ENCODE peak calls at places on chromosomes 5 and 9, in ten cellular contexts. A is GM12891; R is endothelial cell of umbilical vein; O is activated CD8-positive, alpha-beta memory T cell treated with anti-CD3 and anti-CD28 coated beads for 1 hour; G is neural progenitor cell; S is stomach; C is colonic mucosa; V is stimulated activated CD8-positive, alpha-beta memory T cell treated with anti-CD3 and anti-CD28 coated beads, Interleukin-4, amount 100 ng/mL, for 4 hours; W is T-helper 1 cell; T is left cardiac atrium. M is an unnamed sample.

GRCh38 chr5:73605223-73606087 is 20.5 kb upstream of the ARHGEF28 start:
- DNase-seq in A (no peak), R (peak; percentile 89), O (no peak), G (no peak), S (peak; percentile 71), C (peak; percentile 58), V (no peak), W (no peak), T (no peak), M (no peak)

GRCh38 chr9:10697044-10697443 is 84.2 kb upstream of the PTPRD start:
- DNase-seq in A (no peak), R (no peak), O (no peak), G (no peak), S (no peak), C (no peak), V (no peak), W (no peak), T (no peak), M (no peak)

GRCh38 chr9:70954126-70954525 is 167.3 kb downstream of the TRPM3 start:
- DNase-seq in A (no peak), R (peak; percentile 6), O (no peak), G (peak; percentile 81), S (no peak), C (no peak), V (no peak), W (no peak), T (no peak), M (no peak)

GRCh38 chr5:139105621-139106071 is 92.5 kb downstream of the SIL1 start:
- DNase-seq in A (no peak), R (no peak), O (no peak), G (peak; percentile 77), S (no peak), C (no peak), V (no peak), W (no peak), T (no peak), M (peak; percentile 36)

GRCh38 chr5:141662028-141662427 is 10.8 kb upstream of the FCHSD1 start:
- DNase-seq in A (no peak), R (no peak), O (no peak), G (no peak), S (no peak), C (no peak), V (no peak), W (no peak), T (no peak), M (no peak)

GRCh38 chr9:106830527-106831140 is 32.3 kb upstream of the ZNF462 start:
- DNase-seq in A (no peak), R (no peak), O (no peak), G (no peak), S (no peak), C (no peak), V (no peak), W (no peak), T (no peak), M (no peak)

GRCh38 chr9:132221941-132222340 is 60.1 kb downstream of the NTNG2 start:
- DNase-seq in A (no peak), R (no peak), O (no peak), G (no peak), S (no peak), C (no peak), V (no peak), W (no peak), T (no peak), M (no peak)

GRCh38 chr9:21856301-21857094 is 54.1 kb downstream of the MTAP start:
- DNase-seq in A (no peak), R (peak; percentile 40), O (no peak), G (no peak), S (no peak), C (no peak), V (no peak), W (no peak), T (no peak), M (no peak)

GRCh38 chr5:151202381-151203139 is 21.3 kb downstream of the CCDC69 start:
- DNase-seq in A (no peak), R (peak; percentile 80), O (no peak), G (no peak), S (no peak), C (peak; percentile 15), V (no peak), W (no peak), T (no peak), M (no peak)

GRCh38 chr5:121503111-121503840 is 348.4 kb upstream of the FTMT start:
- DNase-seq in A (no peak), R (peak; percentile 24), O (no peak), G (peak; percentile 57), S (peak; percentile 29), C (peak; percentile 22), V (no peak), W (no peak), T (peak; percentile 53), M (no peak)

GRCh38 chr5:39476466-39477215 is 51.9 kb upstream of the DAB2 start:
- DNase-seq in A (no peak), R (peak; percentile 81), O (no peak), G (no peak), S (no peak), C (no peak), V (no peak), W (no peak), T (no peak), M (no peak)

GRCh38 chr9:84238652-84239051 is 101.9 kb downstream of the SLC28A3 start:
- DNase-seq in A (no peak), R (no peak), O (no peak), G (no peak), S (no peak), C (no peak), V (no peak), W (no peak), T (no peak), M (no peak)

GRCh38 chr9:78685471-78685870 is 388.5 kb downstream of the PSAT1 start:
- DNase-seq in A (no peak), R (no peak), O (no peak), G (peak; percentile 83), S (no peak), C (no peak), V (no peak), W (no peak), T (no peak), M (no peak)

GRCh38 chr5:150989695-150990094 is 30.7 kb upstream of the GPX3 start:
- DNase-seq in A (no peak), R (no peak), O (no peak), G (peak; percentile 39), S (no peak), C (no peak), V (no peak), W (no peak), T (no peak), M (no peak)

GRCh38 chr9:108182270-108182669 is 673.5 kb downstream of the ACTL7B start:
- DNase-seq in A (no peak), R (no peak), O (no peak), G (no peak), S (no peak), C (no peak), V (no peak), W (no peak), T (no peak), M (no peak)

GRCh38 chr5:6522337-6522736 is 73.7 kb downstream of the UBE2QL1 start:
- DNase-seq in A (no peak), R (no peak), O (no peak), G (no peak), S (no peak), C (no peak), V (no peak), W (no peak), T (no peak), M (no peak)

GRCh38 chr9:96067551-96068076 is 192.1 kb downstream of the ERCC6L2 start:
- DNase-seq in A (no peak), R (no peak), O (no peak), G (no peak), S (no peak), C (no peak), V (no peak), W (no peak), T (no peak), M (no peak)

GRCh38 chr9:2479056-2479565 is 142.5 kb upstream of the VLDLR start:
- DNase-seq in A (no peak), R (no peak), O (no peak), G (no peak), S (no peak), C (no peak), V (no peak), W (no peak), T (no peak), M (no peak)

GRCh38 chr5:165863267-165863666 is 2357.8 kb downstream of the MAT2B start:
- DNase-seq in A (no peak), R (no peak), O (no peak), G (no peak), S (no peak), C (no peak), V (no peak), W (no peak), T (no peak), M (no peak)

GRCh38 chr5:58060971-58061370 is 398.9 kb downstream of the PLK2 start:
- DNase-seq in A (no peak), R (no peak), O (no peak), G (no peak), S (no peak), C (no peak), V (no peak), W (no peak), T (no peak), M (no peak)

GRCh38 chr9:1462626-1463308 is 412.6 kb downstream of the DMRT2 start:
- DNase-seq in A (no peak), R (no peak), O (no peak), G (no peak), S (no peak), C (no peak), V (no peak), W (no peak), T (no peak), M (no peak)

GRCh38 chr5:69046375-69046957 is 47.3 kb upstream of the SLC30A5 start:
- DNase-seq in A (no peak), R (no peak), O (no peak), G (no peak), S (no peak), C (no peak), V (no peak), W (no peak), T (no peak), M (no peak)